ENCODE peak calls at places on chromosome 10, in seven cellular contexts. One of them, this sample, is unnamed.

GRCh38 chr10:87976101-87976743 is 112.8 kb downstream of the PTEN start:
- DNase-seq in SK-N-SH: no peak
- DNase-seq in WTC11: no peak
- DNase-seq in GM12878: no peak
- DNase-seq in HepG2: no peak
- DNase-seq in HCT116: no peak
- DNase-seq in K562: no peak
- DNase-seq in this sample: no peak

GRCh38 chr10:103367379-103367781 is 396 bp upstream of the TAF5 start:
- DNase-seq in SK-N-SH: peak; percentile 25
- DNase-seq in WTC11: no peak
- DNase-seq in GM12878: no peak
- DNase-seq in HepG2: no peak
- DNase-seq in HCT116: no peak
- DNase-seq in K562: no peak
- DNase-seq in this sample: no peak

GRCh38 chr10:127649642-127650041 is 87.3 kb upstream of the FOXI2 start:
- DNase-seq in SK-N-SH: peak; percentile 1
- DNase-seq in WTC11: peak; percentile 78
- DNase-seq in GM12878: no peak
- DNase-seq in HepG2: peak; percentile 14
- DNase-seq in HCT116: peak; percentile 27
- DNase-seq in K562: no peak
- DNase-seq in this sample: peak; percentile 37

GRCh38 chr10:117680611-117681010 is 138.1 kb downstream of the EMX2 start:
- DNase-seq in SK-N-SH: no peak
- DNase-seq in WTC11: no peak
- DNase-seq in GM12878: no peak
- DNase-seq in HepG2: no peak
- DNase-seq in HCT116: no peak
- DNase-seq in K562: no peak
- DNase-seq in this sample: no peak

GRCh38 chr10:14365231-14365744 is 34.6 kb upstream of the FRMD4A start:
- DNase-seq in SK-N-SH: no peak
- DNase-seq in WTC11: no peak
- DNase-seq in GM12878: no peak
- DNase-seq in HepG2: no peak
- DNase-seq in HCT116: no peak
- DNase-seq in K562: no peak
- DNase-seq in this sample: no peak

GRCh38 chr10:27715505-27715904 is 30.1 kb downstream of the MKX start:
- DNase-seq in SK-N-SH: no peak
- DNase-seq in WTC11: no peak
- DNase-seq in GM12878: no peak
- DNase-seq in HepG2: no peak
- DNase-seq in HCT116: no peak
- DNase-seq in K562: no peak
- DNase-seq in this sample: no peak

GRCh38 chr10:133457100-133457841 is 3.5 kb downstream of the SCART1 start:
- DNase-seq in SK-N-SH: no peak
- DNase-seq in WTC11: no peak
- DNase-seq in GM12878: no peak
- DNase-seq in HepG2: no peak
- DNase-seq in HCT116: no peak
- DNase-seq in K562: no peak
- DNase-seq in this sample: no peak

GRCh38 chr10:118041316-118041715 is 5.4 kb downstream of the RAB11FIP2 start:
- DNase-seq in SK-N-SH: no peak
- DNase-seq in WTC11: no peak
- DNase-seq in GM12878: no peak
- DNase-seq in HepG2: no peak
- DNase-seq in HCT116: no peak
- DNase-seq in K562: no peak
- DNase-seq in this sample: no peak

GRCh38 chr10:115093776-115094361 is 704 bp downstream of the ATRNL1 start:
- DNase-seq in SK-N-SH: peak; percentile 85
- DNase-seq in WTC11: peak; percentile 62
- DNase-seq in GM12878: no peak
- DNase-seq in HepG2: no peak
- DNase-seq in HCT116: no peak
- DNase-seq in K562: no peak
- DNase-seq in this sample: no peak

GRCh38 chr10:131095109-131095580 is 216.4 kb downstream of the TCERG1L start:
- DNase-seq in SK-N-SH: no peak
- DNase-seq in WTC11: no peak
- DNase-seq in GM12878: no peak
- DNase-seq in HepG2: no peak
- DNase-seq in HCT116: no peak
- DNase-seq in K562: no peak
- DNase-seq in this sample: no peak

GRCh38 chr10:60423920-60424319 is 34.2 kb upstream of the ANK3 start:
- DNase-seq in SK-N-SH: no peak
- DNase-seq in WTC11: no peak
- DNase-seq in GM12878: no peak
- DNase-seq in HepG2: no peak
- DNase-seq in HCT116: no peak
- DNase-seq in K562: no peak
- DNase-seq in this sample: no peak

GRCh38 chr10:92241158-92241500 is 49.7 kb downstream of the CPEB3 start:
- DNase-seq in SK-N-SH: peak; percentile 34
- DNase-seq in WTC11: no peak
- DNase-seq in GM12878: no peak
- DNase-seq in HepG2: peak; percentile 24
- DNase-seq in HCT116: no peak
- DNase-seq in K562: peak; percentile 25
- DNase-seq in this sample: peak; percentile 44

GRCh38 chr10:120506674-120507073 is 49.6 kb downstream of the PLPP4 start:
- DNase-seq in SK-N-SH: no peak
- DNase-seq in WTC11: no peak
- DNase-seq in GM12878: no peak
- DNase-seq in HepG2: no peak
- DNase-seq in HCT116: no peak
- DNase-seq in K562: no peak
- DNase-seq in this sample: no peak

GRCh38 chr10:92240289-92241157 is 50.4 kb downstream of the CPEB3 start:
- DNase-seq in SK-N-SH: peak; percentile 76
- DNase-seq in WTC11: peak; percentile 19
- DNase-seq in GM12878: peak; percentile 53
- DNase-seq in HepG2: peak; percentile 75
- DNase-seq in HCT116: no peak
- DNase-seq in K562: peak; percentile 31
- DNase-seq in this sample: peak; percentile 93

GRCh38 chr10:123600177-123600576 is 66.0 kb upstream of the GPR26 start:
- DNase-seq in SK-N-SH: no peak
- DNase-seq in WTC11: no peak
- DNase-seq in GM12878: no peak
- DNase-seq in HepG2: no peak
- DNase-seq in HCT116: no peak
- DNase-seq in K562: no peak
- DNase-seq in this sample: no peak

GRCh38 chr10:28367865-28368541 is 65.1 kb upstream of the MPP7 start:
- DNase-seq in SK-N-SH: no peak
- DNase-seq in WTC11: no peak
- DNase-seq in GM12878: peak; percentile 68
- DNase-seq in HepG2: no peak
- DNase-seq in HCT116: no peak
- DNase-seq in K562: no peak
- DNase-seq in this sample: peak; percentile 30

GRCh38 chr10:22655312-22655973 is 58.9 kb downstream of the PIP4K2A start:
- DNase-seq in SK-N-SH: no peak
- DNase-seq in WTC11: no peak
- DNase-seq in GM12878: no peak
- DNase-seq in HepG2: no peak
- DNase-seq in HCT116: no peak
- DNase-seq in K562: no peak
- DNase-seq in this sample: no peak

GRCh38 chr10:89837173-89838001 is 136.0 kb downstream of the KIF20B start:
- DNase-seq in SK-N-SH: peak; percentile 45
- DNase-seq in WTC11: peak; percentile 55
- DNase-seq in GM12878: no peak
- DNase-seq in HepG2: no peak
- DNase-seq in HCT116: no peak
- DNase-seq in K562: no peak
- DNase-seq in this sample: no peak

GRCh38 chr10:22180724-22181123 is 37.1 kb downstream of the EBLN1 start:
- DNase-seq in SK-N-SH: no peak
- DNase-seq in WTC11: no peak
- DNase-seq in GM12878: no peak
- DNase-seq in HepG2: no peak
- DNase-seq in HCT116: no peak
- DNase-seq in K562: no peak
- DNase-seq in this sample: no peak

GRCh38 chr10:90274721-90275468 is 573.5 kb downstream of the KIF20B start:
- DNase-seq in SK-N-SH: no peak
- DNase-seq in WTC11: no peak
- DNase-seq in GM12878: no peak
- DNase-seq in HepG2: no peak
- DNase-seq in HCT116: no peak
- DNase-seq in K562: no peak
- DNase-seq in this sample: no peak

GRCh38 chr10:131831561-131831960 is 69.2 kb upstream of the PPP2R2D start:
- DNase-seq in SK-N-SH: no peak
- DNase-seq in WTC11: peak; percentile 13
- DNase-seq in GM12878: no peak
- DNase-seq in HepG2: no peak
- DNase-seq in HCT116: no peak
- DNase-seq in K562: no peak
- DNase-seq in this sample: no peak

GRCh38 chr10:104367856-104368255 is 14.2 kb downstream of the CFAP58 start:
- DNase-seq in SK-N-SH: no peak
- DNase-seq in WTC11: no peak
- DNase-seq in GM12878: no peak
- DNase-seq in HepG2: no peak
- DNase-seq in HCT116: no peak
- DNase-seq in K562: no peak
- DNase-seq in this sample: no peak

GRCh38 chr10:133264455-133264854 is 12.2 kb downstream of the ADAM8 start:
- DNase-seq in SK-N-SH: no peak
- DNase-seq in WTC11: no peak
- DNase-seq in GM12878: no peak
- DNase-seq in HepG2: no peak
- DNase-seq in HCT116: no peak
- DNase-seq in K562: no peak
- DNase-seq in this sample: no peak

GRCh38 chr10:124029559-124029958 is 63.8 kb downstream of the CHST15 start:
- DNase-seq in SK-N-SH: no peak
- DNase-seq in WTC11: no peak
- DNase-seq in GM12878: no peak
- DNase-seq in HepG2: no peak
- DNase-seq in HCT116: no peak
- DNase-seq in K562: no peak
- DNase-seq in this sample: no peak

GRCh38 chr10:86301971-86302370 is 64.6 kb downstream of the GRID1 start:
- DNase-seq in SK-N-SH: no peak
- DNase-seq in WTC11: no peak
- DNase-seq in GM12878: no peak
- DNase-seq in HepG2: no peak
- DNase-seq in HCT116: no peak
- DNase-seq in K562: no peak
- DNase-seq in this sample: no peak

GRCh38 chr10:61779950-61780659 is 117.4 kb downstream of the CABCOCO1 start:
- DNase-seq in SK-N-SH: no peak
- DNase-seq in WTC11: no peak
- DNase-seq in GM12878: no peak
- DNase-seq in HepG2: no peak
- DNase-seq in HCT116: no peak
- DNase-seq in K562: peak; percentile 80
- DNase-seq in this sample: no peak

GRCh38 chr10:13500201-13500600 is 28.6 kb downstream of the BEND7 start:
- DNase-seq in SK-N-SH: no peak
- DNase-seq in WTC11: no peak
- DNase-seq in GM12878: no peak
- DNase-seq in HepG2: peak; percentile 83
- DNase-seq in HCT116: no peak
- DNase-seq in K562: no peak
- DNase-seq in this sample: no peak

GRCh38 chr10:110802551-110803238 is 69.0 kb upstream of the PDCD4 start:
- DNase-seq in SK-N-SH: no peak
- DNase-seq in WTC11: no peak
- DNase-seq in GM12878: peak; percentile 85
- DNase-seq in HepG2: peak; percentile 49
- DNase-seq in HCT116: no peak
- DNase-seq in K562: no peak
- DNase-seq in this sample: peak; percentile 42
- TF ChIP-seq MAX in SK-N-SH: no peak
- TF ChIP-seq MAX in WTC11: no peak
- TF ChIP-seq MAX in GM12878: no peak
- TF ChIP-seq MAX in HepG2: no peak
- TF ChIP-seq MAX in HCT116: no peak
- TF ChIP-seq MAX in K562: no peak
- TF ChIP-seq MAX in this sample: peak; percentile 74

GRCh38 chr10:3720228-3721019 is 64.6 kb downstream of the KLF6 start:
- DNase-seq in SK-N-SH: no peak
- DNase-seq in WTC11: no peak
- DNase-seq in GM12878: no peak
- DNase-seq in HepG2: peak; percentile 17
- DNase-seq in HCT116: no peak
- DNase-seq in K562: no peak
- DNase-seq in this sample: peak; percentile 96
- TF ChIP-seq MAX in SK-N-SH: no peak
- TF ChIP-seq MAX in WTC11: no peak
- TF ChIP-seq MAX in GM12878: no peak
- TF ChIP-seq MAX in HepG2: no peak
- TF ChIP-seq MAX in HCT116: no peak
- TF ChIP-seq MAX in K562: no peak
- TF ChIP-seq MAX in this sample: peak; percentile 92

GRCh38 chr10:125232841-125233240 is 72.5 kb upstream of the CTBP2 start:
- DNase-seq in SK-N-SH: no peak
- DNase-seq in WTC11: no peak
- DNase-seq in GM12878: no peak
- DNase-seq in HepG2: no peak
- DNase-seq in HCT116: no peak
- DNase-seq in K562: no peak
- DNase-seq in this sample: no peak
- TF ChIP-seq MAX in SK-N-SH: no peak
- TF ChIP-seq MAX in WTC11: no peak
- TF ChIP-seq MAX in GM12878: no peak
- TF ChIP-seq MAX in HepG2: no peak
- TF ChIP-seq MAX in HCT116: no peak
- TF ChIP-seq MAX in K562: no peak
- TF ChIP-seq MAX in this sample: no peak

DNA sequence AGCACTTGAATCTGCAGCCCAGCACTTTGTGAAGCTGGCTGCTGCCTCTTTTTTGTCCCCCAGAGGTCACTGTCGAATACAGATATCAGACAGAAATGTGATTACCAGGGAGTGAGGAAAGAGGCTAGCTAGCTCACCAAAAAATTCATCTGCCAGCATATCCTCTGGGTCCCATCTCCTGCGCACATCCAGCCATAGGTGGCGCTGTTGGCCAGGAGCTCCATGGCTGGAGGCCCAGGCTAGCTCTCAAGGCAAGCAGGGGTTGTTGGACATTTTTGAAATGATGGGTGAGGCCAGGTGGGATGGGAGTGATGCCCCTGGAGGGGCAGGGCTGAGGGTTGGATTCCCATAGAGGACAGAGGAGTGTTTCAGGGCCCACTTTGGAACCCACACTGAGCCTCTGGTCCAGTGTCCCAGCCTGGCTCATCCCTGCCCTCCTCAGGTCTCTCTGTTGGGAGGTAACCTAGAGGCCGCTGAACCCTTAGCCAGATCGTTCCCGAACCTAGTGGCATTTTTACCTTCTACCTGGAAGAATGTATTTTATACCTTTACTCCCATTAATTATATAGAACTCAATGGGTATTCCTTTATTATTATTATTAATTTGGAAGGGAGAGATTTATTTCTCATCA is 14.8 kb downstream of the DPCD start:
- DNase-seq in SK-N-SH: peak; percentile 84
- DNase-seq in WTC11: peak; percentile 94
- DNase-seq in GM12878: peak; percentile 40
- DNase-seq in HepG2: peak; percentile 70
- DNase-seq in HCT116: peak; percentile 71
- DNase-seq in K562: peak; percentile 74
- DNase-seq in this sample: peak; percentile 90
- TF ChIP-seq MAX in SK-N-SH: no peak
- TF ChIP-seq MAX in WTC11: peak; percentile 36
- TF ChIP-seq MAX in GM12878: no peak
- TF ChIP-seq MAX in HepG2: no peak
- TF ChIP-seq MAX in HCT116: no peak
- TF ChIP-seq MAX in K562: no peak
- TF ChIP-seq MAX in this sample: peak; percentile 38